ENCODE peak calls at places on chromosomes 1 and 21, in eight cellular contexts. A is AG09309, Y is AG10803, E is A549, U is hepatocyte, P is sigmoid colon, C is upper lobe of right lung, J is lung. N is an unnamed sample.

GRCh38 chr1:37811027-37811655 is 3.1 kb upstream of the YRDC start:
- DNase-seq in U (peak; percentile 89), A (no peak), J (peak; percentile 73), P (peak; percentile 81), C (peak; percentile 82), Y (peak; percentile 77), E (peak; percentile 85), N (peak; percentile 57)

GRCh38 chr1:230915079-230915478 is 46.8 kb upstream of the C1orf198 start:
- DNase-seq in E (no peak), P (no peak), J (no peak), Y (no peak), C (no peak), A (no peak), U (peak; percentile 74), N (no peak)

GRCh38 chr1:186849271-186849671 is 20.5 kb downstream of the PLA2G4A start:
- DNase-seq in P (no peak), A (no peak), U (no peak), Y (no peak), C (no peak), J (no peak), E (peak; percentile 97), N (no peak)

GRCh38 chr1:185144233-185144632 is 12.5 kb downstream of the TRMT1L start:
- DNase-seq in E (no peak), A (no peak), J (no peak), P (no peak), U (no peak), C (no peak), Y (peak; percentile 61), N (no peak)

GRCh38 chr1:83802450-83803152 is 196.3 kb downstream of the TTLL7 start:
- DNase-seq in Y (no peak), P (no peak), J (no peak), E (no peak), A (no peak), C (no peak), U (peak; percentile 11), N (no peak)

GRCh38 chr1:209045326-209046057 is 538.0 kb upstream of the CAMK1G start:
- DNase-seq in U (no peak), Y (peak; percentile 9), P (no peak), E (no peak), J (peak; percentile 49), C (no peak), A (no peak), N (no peak)

GRCh38 chr21:45403825-45404725 is 890 bp upstream of the COL18A1 start:
- DNase-seq in C (no peak), A (no peak), Y (peak; percentile 27), U (peak; percentile 58), J (no peak), E (no peak), P (peak; percentile 89), N (no peak)

GRCh38 chr1:185376840-185377635 is 60.0 kb upstream of the IVNS1ABP start:
- DNase-seq in C (no peak), J (no peak), A (no peak), Y (peak; percentile 68), U (no peak), P (no peak), E (peak; percentile 11), N (no peak)

GRCh38 chr21:32807717-32808380 is 36.3 kb upstream of the PAXBP1 start:
- DNase-seq in Y (peak; percentile 76), E (no peak), C (no peak), U (no peak), A (peak; percentile 49), J (no peak), P (no peak), N (peak; percentile 13)

GRCh38 chr1:149936076-149936991 is at the start of gene MTMR11:
- DNase-seq in Y (no peak), E (peak; percentile 55), A (no peak), P (peak; percentile 80), C (no peak), J (no peak), U (peak; percentile 73), N (no peak)

GRCh38 chr1:155463865-155464264 is 98.7 kb downstream of the ASH1L start:
- DNase-seq in C (no peak), U (peak; percentile 38), A (peak; percentile 51), Y (peak; percentile 87), E (peak; percentile 16), J (no peak), P (no peak), N (no peak)

GRCh38 chr1:206896261-206896660 is 982 bp upstream of the IL24 start:
- DNase-seq in U (no peak), A (no peak), Y (peak; percentile 88), J (no peak), C (no peak), P (no peak), E (no peak), N (no peak)

GRCh38 chr1:23423415-23424170 is 955 bp downstream of the TCEA3 start:
- DNase-seq in E (no peak), A (no peak), Y (peak; percentile 5), J (peak; percentile 52), P (no peak), C (peak; percentile 88), U (peak; percentile 67), N (no peak)

GRCh38 chr1:151980287-151981177 is 13.1 kb downstream of the S100A10 start:
- DNase-seq in U (peak; percentile 49), A (peak; percentile 95), E (no peak), P (no peak), Y (peak; percentile 98), C (no peak), J (no peak), N (no peak)

GRCh38 chr1:7420706-7421105 is 350.4 kb upstream of the VAMP3 start:
- DNase-seq in P (peak; percentile 21), C (peak; percentile 26), A (no peak), J (no peak), E (no peak), Y (no peak), U (no peak), N (no peak)

DNA sequence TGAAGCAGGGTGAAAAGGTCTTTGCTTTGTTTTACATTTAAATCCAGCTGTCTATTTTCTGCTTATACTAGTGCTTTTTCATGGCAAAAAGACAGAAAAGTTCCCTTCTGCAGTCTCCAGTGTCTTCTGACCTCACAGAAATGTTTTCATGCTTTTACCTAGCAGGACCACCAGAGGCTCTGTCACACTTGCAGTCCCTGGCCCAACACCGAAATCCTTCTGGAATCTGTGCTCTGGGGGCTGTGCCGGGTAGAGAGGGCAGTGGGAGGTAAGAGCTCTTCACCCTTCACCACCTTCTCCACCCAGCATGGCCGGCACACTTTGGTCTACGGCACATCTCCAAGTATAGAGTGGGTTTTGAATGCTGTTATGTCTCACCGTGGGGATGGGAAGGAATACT is 20.8 kb downstream of the GNAT2 start:
- DNase-seq in U (peak; percentile 23), C (no peak), J (no peak), A (no peak), E (no peak), P (no peak), Y (no peak), N (no peak)
- TF ChIP-seq CTCF in U (peak; percentile 22), C (no peak), J (no peak), A (peak; percentile 5), E (no peak), P (no peak), Y (peak; percentile 13), N (no peak)

GRCh38 chr21:38267136-38267535 is 10.3 kb downstream of the KCNJ15 start:
- DNase-seq in U (no peak), C (no peak), E (no peak), A (no peak), Y (peak; percentile 53), P (no peak), J (no peak), N (no peak)
- H3K4me3 ChIP-seq in U (no peak overlapping the region), C (no peak overlapping the region), E (no peak overlapping the region), A (no peak overlapping the region), Y (no peak overlapping the region), P (no peak overlapping the region), J (no peak overlapping the region), N (no peak overlapping the region)

GRCh38 chr1:65256860-65257719 is 52.3 kb upstream of the DNAJC6 start:
- DNase-seq in A (no peak), E (no peak), U (no peak), J (no peak), P (no peak), Y (no peak), C (no peak), N (no peak)

GRCh38 chr1:65253800-65254319 is 55.5 kb upstream of the DNAJC6 start:
- DNase-seq in J (no peak), A (no peak), P (no peak), U (no peak), Y (peak; percentile 26), C (no peak), E (no peak), N (no peak)

GRCh38 chr1:65255088-65256050 is 54.0 kb upstream of the DNAJC6 start:
- DNase-seq in J (no peak), Y (peak; percentile 27), A (no peak), C (no peak), P (no peak), E (no peak), U (peak; percentile 33), N (no peak)

GRCh38 chr1:65250826-65251225 is 58.5 kb upstream of the DNAJC6 start:
- DNase-seq in J (no peak), U (no peak), E (no peak), A (no peak), Y (no peak), P (no peak), C (no peak), N (no peak)

DNA sequence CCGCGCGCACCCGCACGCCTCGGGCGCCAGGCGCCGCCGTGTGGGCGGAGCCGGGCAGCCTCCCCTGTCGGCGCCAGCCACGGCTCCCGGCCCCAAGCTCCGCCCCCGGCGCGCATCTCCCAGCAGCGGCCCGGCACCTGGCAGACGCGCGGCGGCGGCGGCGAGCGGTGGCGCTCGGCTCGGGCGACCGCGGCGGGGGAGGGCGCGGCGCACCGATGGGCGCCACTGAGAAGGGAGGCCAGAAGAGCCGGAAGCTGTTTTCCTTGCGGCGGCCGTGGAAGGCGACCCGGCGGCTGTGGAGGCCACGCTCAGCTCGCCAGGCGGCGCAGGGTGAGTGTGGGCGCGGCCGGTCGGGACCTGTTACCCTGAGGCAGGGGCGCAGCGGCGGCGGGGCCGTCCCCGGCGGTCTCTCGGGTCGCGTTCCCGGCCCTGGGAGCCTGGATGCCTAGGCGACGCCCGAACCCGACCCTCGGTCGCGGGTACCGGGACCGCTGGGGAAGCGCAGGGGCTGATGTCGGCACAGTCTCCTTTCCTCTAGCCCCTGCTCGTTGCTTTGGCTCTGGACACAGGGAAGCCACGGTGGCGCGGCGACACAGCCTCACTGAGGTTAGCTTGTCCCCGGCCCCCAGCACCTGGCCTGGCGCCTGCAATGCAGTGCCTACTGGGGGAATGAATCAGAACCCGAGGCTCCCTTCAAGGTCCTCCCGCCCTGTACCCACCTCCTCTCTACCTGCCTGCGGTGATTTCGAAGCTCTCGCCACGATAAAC is 54.8 kb upstream of the DNAJC6 start:
- DNase-seq in J (peak; percentile 71), E (peak; percentile 58), U (peak; percentile 93), A (no peak), Y (peak; percentile 59), P (peak; percentile 83), C (peak; percentile 93), N (no peak)
- TF ChIP-seq CTCF in J (no peak), E (no peak), U (no peak), A (no peak), Y (peak; percentile 14), P (no peak), C (peak; percentile 15), N (peak; percentile 24)

DNA sequence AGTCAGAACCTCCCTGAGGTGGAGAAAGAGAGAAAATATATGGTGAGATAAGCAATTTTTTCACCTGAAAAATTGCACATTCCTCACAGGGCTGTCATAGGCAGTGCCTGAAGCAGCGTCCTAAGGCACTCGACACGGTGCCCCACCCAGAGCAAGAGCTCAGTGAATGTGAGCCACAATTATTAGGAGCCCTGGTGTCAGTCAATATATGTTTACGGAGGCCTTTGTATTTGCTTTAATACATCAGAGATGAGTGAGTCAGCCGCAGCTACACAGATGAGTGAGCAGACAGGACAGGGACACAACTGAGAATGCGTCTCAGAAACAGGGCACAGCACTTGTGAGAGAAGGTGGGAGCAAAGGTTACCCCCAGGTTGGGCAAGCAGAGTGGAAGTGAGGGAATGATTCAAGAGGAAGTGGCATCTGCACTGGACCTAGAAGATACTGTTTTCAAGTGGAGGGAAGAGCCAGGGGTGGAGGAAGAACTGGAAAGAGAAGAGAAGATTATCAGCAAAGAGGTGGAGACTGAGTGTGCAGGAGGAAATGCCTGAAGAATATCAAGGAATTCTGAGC is 5.2 kb upstream of the PIGC start:
- DNase-seq in A (no peak), E (peak; percentile 85), J (no peak), U (peak; percentile 76), C (no peak), P (no peak), Y (no peak), N (no peak)
- H3K4me3 ChIP-seq in A (no peak overlapping the region), E (no peak overlapping the region), J (no peak overlapping the region), U (no peak overlapping the region), C (no peak overlapping the region), P (no peak overlapping the region), Y (no peak overlapping the region), N (no peak overlapping the region)